ENCODE peak calls at places on chromosomes 4 and X, in ten cellular contexts. K is LHCN-M2, U is cardiac septum, Z is Right ventricle myocardium superior, E is activated B cell treated with CpG ODN at 0.5 μM for 24 hours, X is NCI-H2029, B is AG04449, S is hippocampal formation, A is amniotic stem cell, T is fibroblast of mammary gland. G is an unnamed sample.

GRCh38 chr4:6263541-6264540 is 5.8 kb upstream of the WFS1 start:
- DNase-seq in X (no peak), U (no peak), E (no peak), K (peak), S (no peak), Z (no peak), T (peak), B (no peak), A (no peak), G (no peak)

GRCh38 chrX:119512145-119512800 is 44.0 kb downstream of the SLC25A5 start:
- DNase-seq in K (peak), S (peak), E (no peak), X (peak), U (no peak), T (peak), B (no peak), A (peak), Z (peak), G (peak)

GRCh38 chr4:24840362-24840761 is 45.0 kb downstream of the SOD3 start:
- DNase-seq in K (no peak), U (no peak), Z (no peak), S (no peak), E (no peak), A (no peak), B (no peak), X (no peak), T (no peak), G (no peak)

GRCh38 chr4:171142639-171143038 is 670.6 kb upstream of the GALNTL6 start:
- DNase-seq in T (no peak), B (no peak), K (no peak), X (no peak), U (no peak), E (no peak), Z (no peak), A (no peak), S (no peak), G (no peak)

GRCh38 chrX:41705680-41706374 is 17.1 kb downstream of the GPR34 start:
- DNase-seq in U (no peak), S (peak), X (no peak), Z (no peak), E (no peak), T (no peak), K (no peak), A (no peak), B (no peak), G (no peak)

GRCh38 chrX:22760513-22761057 is 239.2 kb upstream of the DDX53 start:
- DNase-seq in T (no peak), E (no peak), X (no peak), A (no peak), S (no peak), K (no peak), U (no peak), B (no peak), Z (no peak), G (no peak)

GRCh38 chr4:74548561-74548960 is 103.6 kb downstream of the AREG start:
- DNase-seq in K (no peak), A (no peak), T (no peak), B (no peak), U (no peak), Z (no peak), E (no peak), X (no peak), S (no peak), G (no peak)

GRCh38 chr4:174317531-174317930 is 33.8 kb downstream of the CEP44 start:
- DNase-seq in E (no peak), K (peak), A (no peak), S (no peak), B (no peak), U (no peak), Z (no peak), X (peak), T (peak), G (no peak)

GRCh38 chr4:150501019-150501727 is 80.8 kb upstream of the MAB21L2 start:
- DNase-seq in K (peak), T (peak), S (no peak), B (peak), U (no peak), X (no peak), E (no peak), Z (no peak), A (peak), G (no peak)

GRCh38 chr4:139887962-139888735 is 222.5 kb downstream of the MGST2 start:
- DNase-seq in K (no peak), Z (no peak), X (no peak), S (no peak), B (no peak), U (no peak), A (no peak), T (no peak), E (no peak), G (no peak)

GRCh38 chrX:2539586-2539985 is 38.8 kb upstream of the DHRSX start:
- DNase-seq in A (no peak), U (no peak), T (no peak), X (no peak), Z (no peak), S (no peak), E (no peak), B (no peak), K (no peak), G (no peak)

GRCh38 chr4:150664935-150665334 is 83.0 kb downstream of the MAB21L2 start:
- DNase-seq in B (no peak), K (peak), S (no peak), T (peak), X (no peak), U (no peak), E (no peak), A (no peak), Z (no peak), G (no peak)

GRCh38 chr4:158302076-158302866 is 92.0 kb downstream of the TMEM144 start:
- DNase-seq in A (no peak), S (no peak), K (peak), B (peak), X (no peak), Z (no peak), U (no peak), E (no peak), T (peak), G (no peak)

GRCh38 chr4:94152466-94152865 is 55.2 kb upstream of the SMARCAD1 start:
- DNase-seq in B (no peak), X (no peak), E (no peak), S (no peak), U (no peak), A (no peak), K (no peak), T (no peak), Z (no peak), G (no peak)

GRCh38 chr4:165191253-165191652 is 16.1 kb upstream of the KLHL2 start:
- DNase-seq in T (no peak), E (no peak), A (no peak), X (no peak), K (no peak), U (no peak), B (no peak), Z (no peak), S (no peak), G (no peak)

GRCh38 chr4:21697583-21697982 is 251.0 kb downstream of the KCNIP4 start:
- DNase-seq in X (no peak), U (no peak), T (peak), B (no peak), S (no peak), E (no peak), Z (no peak), K (peak), A (no peak), G (no peak)

GRCh38 chr4:170497729-170498128 is 408.0 kb upstream of the AADAT start:
- DNase-seq in B (no peak), U (no peak), S (no peak), E (no peak), K (no peak), X (no peak), Z (no peak), A (no peak), T (no peak), G (no peak)